ENCODE peak calls at places on chromosome 20, in four cellular contexts. One of them, this sample, is unnamed.

GRCh38 chr20:61529354-61529753 is 277.3 kb downstream of the CDH4 start:
- DNase-seq in CD8-positive, alpha-beta T cell: no peak
- DNase-seq in astrocyte of the spinal cord: no peak
- DNase-seq in uterus: no peak
- DNase-seq in this sample: no peak

GRCh38 chr20:2829376-2829775 is 11.1 kb downstream of the PCED1A start:
- DNase-seq in CD8-positive, alpha-beta T cell: no peak
- DNase-seq in astrocyte of the spinal cord: no peak
- DNase-seq in uterus: no peak
- DNase-seq in this sample: no peak

GRCh38 chr20:40714916-40715315 is 25.9 kb upstream of the MAFB start:
- DNase-seq in CD8-positive, alpha-beta T cell: no peak
- DNase-seq in astrocyte of the spinal cord: no peak
- DNase-seq in uterus: no peak
- DNase-seq in this sample: no peak

GRCh38 chr20:61312909-61313308 is 60.8 kb downstream of the CDH4 start:
- DNase-seq in CD8-positive, alpha-beta T cell: no peak
- DNase-seq in astrocyte of the spinal cord: no peak
- DNase-seq in uterus: no peak
- DNase-seq in this sample: no peak

GRCh38 chr20:31394900-31395299 is 4.5 kb upstream of the DEFB119 start:
- DNase-seq in CD8-positive, alpha-beta T cell: no peak
- DNase-seq in astrocyte of the spinal cord: no peak
- DNase-seq in uterus: no peak
- DNase-seq in this sample: no peak

GRCh38 chr20:40494238-40494637 is 194.8 kb downstream of the MAFB start:
- DNase-seq in CD8-positive, alpha-beta T cell: no peak
- DNase-seq in astrocyte of the spinal cord: no peak
- DNase-seq in uterus: no peak
- DNase-seq in this sample: no peak

GRCh38 chr20:64041040-64041780 is 5.2 kb downstream of the C20orf204 start:
- DNase-seq in CD8-positive, alpha-beta T cell: no peak
- DNase-seq in astrocyte of the spinal cord: no peak
- DNase-seq in uterus: no peak
- DNase-seq in this sample: no peak

GRCh38 chr20:1761116-1761515 is 103.5 kb upstream of the SIRPG start:
- DNase-seq in CD8-positive, alpha-beta T cell: no peak
- DNase-seq in astrocyte of the spinal cord: peak
- DNase-seq in uterus: no peak
- DNase-seq in this sample: peak

GRCh38 chr20:57199656-57200405 is 66.6 kb downstream of the BMP7 start:
- DNase-seq in CD8-positive, alpha-beta T cell: no peak
- DNase-seq in astrocyte of the spinal cord: no peak
- DNase-seq in uterus: no peak
- DNase-seq in this sample: no peak

GRCh38 chr20:17024513-17025105 is 202.2 kb upstream of the PCSK2 start:
- DNase-seq in CD8-positive, alpha-beta T cell: no peak
- DNase-seq in astrocyte of the spinal cord: peak
- DNase-seq in uterus: no peak
- DNase-seq in this sample: no peak

GRCh38 chr20:61595216-61595615 is 343.2 kb downstream of the CDH4 start:
- DNase-seq in CD8-positive, alpha-beta T cell: no peak
- DNase-seq in astrocyte of the spinal cord: no peak
- DNase-seq in uterus: no peak
- DNase-seq in this sample: no peak

GRCh38 chr20:19976595-19977372 is 40.4 kb upstream of the NAA20 start:
- DNase-seq in CD8-positive, alpha-beta T cell: no peak
- DNase-seq in astrocyte of the spinal cord: peak
- DNase-seq in uterus: peak
- DNase-seq in this sample: peak

GRCh38 chr20:53291548-53291947 is 302.1 kb downstream of the ZNF217 start:
- DNase-seq in CD8-positive, alpha-beta T cell: no peak
- DNase-seq in astrocyte of the spinal cord: no peak
- DNase-seq in uterus: no peak
- DNase-seq in this sample: no peak

GRCh38 chr20:59779656-59780380 is 153.6 kb downstream of the SYCP2 start:
- DNase-seq in CD8-positive, alpha-beta T cell: no peak
- DNase-seq in astrocyte of the spinal cord: no peak
- DNase-seq in uterus: no peak
- DNase-seq in this sample: no peak

GRCh38 chr20:60572991-60573390 is 614.8 kb downstream of the CDH26 start:
- DNase-seq in CD8-positive, alpha-beta T cell: no peak
- DNase-seq in astrocyte of the spinal cord: no peak
- DNase-seq in uterus: no peak
- DNase-seq in this sample: no peak

GRCh38 chr20:58349586-58349985 is 39.4 kb upstream of the VAPB start:
- DNase-seq in CD8-positive, alpha-beta T cell: no peak
- DNase-seq in astrocyte of the spinal cord: peak
- DNase-seq in uterus: no peak
- DNase-seq in this sample: peak

DNA sequence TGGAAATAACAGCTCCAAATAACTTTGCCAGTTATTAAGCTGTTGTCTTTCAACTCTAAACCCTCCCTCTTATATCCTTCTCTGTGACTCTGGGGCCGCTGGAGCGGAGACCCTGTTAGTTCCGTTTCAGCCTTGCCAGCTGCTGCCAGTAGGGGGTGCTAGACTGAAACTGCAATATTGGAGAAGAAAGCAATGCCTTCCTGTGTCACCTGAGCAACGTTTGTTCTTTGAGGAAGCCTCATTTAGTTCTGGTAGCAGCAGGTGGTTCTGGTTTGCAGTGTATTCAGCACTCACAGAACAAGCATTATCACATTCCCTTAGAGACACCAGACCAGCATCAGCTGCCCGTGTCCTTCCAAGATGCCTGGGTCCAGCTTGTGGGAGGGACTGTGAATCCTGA is 22.9 kb upstream of the JAG1 start:
- DNase-seq in CD8-positive, alpha-beta T cell: no peak
- DNase-seq in astrocyte of the spinal cord: no peak
- DNase-seq in uterus: no peak
- DNase-seq in this sample: no peak
- H3K4me3 ChIP-seq in CD8-positive, alpha-beta T cell: no peak
- H3K4me3 ChIP-seq in astrocyte of the spinal cord: no peak
- H3K4me3 ChIP-seq in uterus: no peak
- H3K4me3 ChIP-seq in this sample: no peak

DNA sequence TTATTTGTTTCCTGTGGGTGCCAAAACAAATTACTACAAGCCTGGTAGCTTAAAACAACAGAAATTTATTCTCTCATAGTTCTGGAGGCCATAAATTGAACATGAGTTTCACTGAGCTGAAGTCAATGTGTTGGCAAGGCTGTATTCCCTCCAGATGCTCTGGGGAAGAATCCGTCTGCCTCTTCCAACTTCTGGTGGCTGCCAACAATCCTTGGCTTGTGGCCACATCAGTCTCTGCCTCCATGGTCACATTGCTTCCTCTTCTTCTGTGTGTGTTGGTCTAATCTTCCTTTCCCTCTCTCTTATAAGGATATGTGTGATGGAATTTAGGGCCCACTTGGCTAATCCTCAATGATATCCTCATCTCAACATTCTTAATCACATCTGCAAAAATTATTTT is 92.8 kb upstream of the EPB41L1 start:
- DNase-seq in CD8-positive, alpha-beta T cell: no peak
- DNase-seq in astrocyte of the spinal cord: no peak
- DNase-seq in uterus: no peak
- DNase-seq in this sample: peak
- TF ChIP-seq CTCF in CD8-positive, alpha-beta T cell: no peak
- TF ChIP-seq CTCF in astrocyte of the spinal cord: no peak
- TF ChIP-seq CTCF in uterus: no peak
- TF ChIP-seq CTCF in this sample: no peak

GRCh38 chr20:44186201-44186600 is 787 bp downstream of the JPH2 start:
- DNase-seq in CD8-positive, alpha-beta T cell: no peak
- DNase-seq in astrocyte of the spinal cord: no peak
- DNase-seq in uterus: no peak
- DNase-seq in this sample: no peak
- H3K4me3 ChIP-seq in CD8-positive, alpha-beta T cell: no peak
- H3K4me3 ChIP-seq in astrocyte of the spinal cord: no peak
- H3K4me3 ChIP-seq in uterus: peak
- H3K4me3 ChIP-seq in this sample: no peak

GRCh38 chr20:33232486-33233072 is 3.2 kb upstream of the BPIFA1 start:
- DNase-seq in CD8-positive, alpha-beta T cell: no peak
- DNase-seq in astrocyte of the spinal cord: no peak
- DNase-seq in uterus: no peak
- DNase-seq in this sample: no peak

GRCh38 chr20:33234050-33234449 is 1.7 kb upstream of the BPIFA1 start:
- DNase-seq in CD8-positive, alpha-beta T cell: no peak
- DNase-seq in astrocyte of the spinal cord: no peak
- DNase-seq in uterus: no peak
- DNase-seq in this sample: no peak

GRCh38 chr20:33231237-33231636 is 4.6 kb upstream of the BPIFA1 start:
- DNase-seq in CD8-positive, alpha-beta T cell: no peak
- DNase-seq in astrocyte of the spinal cord: no peak
- DNase-seq in uterus: no peak
- DNase-seq in this sample: no peak

GRCh38 chr20:33235696-33236095 is at the start of gene BPIFA1:
- DNase-seq in CD8-positive, alpha-beta T cell: no peak
- DNase-seq in astrocyte of the spinal cord: no peak
- DNase-seq in uterus: no peak
- DNase-seq in this sample: no peak

GRCh38 chr20:33233129-33233774 is 2.5 kb upstream of the BPIFA1 start:
- DNase-seq in CD8-positive, alpha-beta T cell: no peak
- DNase-seq in astrocyte of the spinal cord: no peak
- DNase-seq in uterus: no peak
- DNase-seq in this sample: no peak
- TF ChIP-seq CTCF in CD8-positive, alpha-beta T cell: no peak
- TF ChIP-seq CTCF in astrocyte of the spinal cord: no peak
- TF ChIP-seq CTCF in uterus: no peak
- TF ChIP-seq CTCF in this sample: no peak

GRCh38 chr20:62831361-62831788 is 14.5 kb downstream of the COL9A3 start:
- DNase-seq in CD8-positive, alpha-beta T cell: no peak
- DNase-seq in astrocyte of the spinal cord: no peak
- DNase-seq in uterus: no peak
- DNase-seq in this sample: no peak
- H3K4me3 ChIP-seq in CD8-positive, alpha-beta T cell: no peak
- H3K4me3 ChIP-seq in astrocyte of the spinal cord: no peak
- H3K4me3 ChIP-seq in uterus: no peak
- H3K4me3 ChIP-seq in this sample: no peak

DNA sequence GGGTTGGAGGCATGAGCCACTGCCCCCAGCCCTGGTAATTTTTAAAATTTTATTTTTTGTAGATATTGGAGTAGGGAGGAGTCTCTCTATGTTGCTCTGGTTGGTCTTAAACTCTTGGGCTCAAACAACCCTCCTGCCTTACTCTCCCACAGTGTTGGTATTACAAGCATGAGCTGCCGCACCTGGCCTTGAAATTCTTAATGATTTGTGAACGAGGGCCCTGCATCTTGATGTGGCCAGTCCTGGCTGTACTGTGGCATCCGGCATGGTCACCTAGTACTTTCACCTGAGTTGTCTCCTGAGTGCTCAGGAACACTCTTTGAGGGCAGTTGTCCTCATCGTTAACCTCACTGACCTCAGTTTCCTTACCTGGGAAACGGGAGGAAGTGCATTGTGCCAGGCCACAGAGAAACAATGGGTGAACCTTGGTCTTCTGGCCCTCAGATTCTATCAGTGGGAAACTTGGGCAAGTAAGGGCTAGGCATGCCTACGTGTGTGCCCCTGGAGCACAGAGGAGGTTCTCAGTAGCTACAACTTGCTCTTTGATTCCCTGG is 19.5 kb downstream of the CEBPB start:
- DNase-seq in CD8-positive, alpha-beta T cell: no peak
- DNase-seq in astrocyte of the spinal cord: no peak
- DNase-seq in uterus: no peak
- DNase-seq in this sample: no peak
- TF ChIP-seq CTCF in CD8-positive, alpha-beta T cell: no peak
- TF ChIP-seq CTCF in astrocyte of the spinal cord: no peak
- TF ChIP-seq CTCF in uterus: no peak
- TF ChIP-seq CTCF in this sample: no peak

GRCh38 chr20:32485126-32485769 is 99.9 kb downstream of the NOL4L start:
- DNase-seq in CD8-positive, alpha-beta T cell: peak
- DNase-seq in astrocyte of the spinal cord: peak
- DNase-seq in uterus: peak
- DNase-seq in this sample: peak
- H3K4me3 ChIP-seq in CD8-positive, alpha-beta T cell: peak
- H3K4me3 ChIP-seq in astrocyte of the spinal cord: peak
- H3K4me3 ChIP-seq in uterus: peak
- H3K4me3 ChIP-seq in this sample: peak